ENCODE peak calls at places on chromosomes 6 and 20, in six cellular contexts. H, O, Y, J, C and I are unnamed samples.

GRCh38 chr6:35370124-35370741 is 27.9 kb downstream of the PPARD start:
- DNase-seq in O (peak; percentile 35), J (no peak), H (no peak), C (no peak), Y (peak; percentile 65), I (peak; percentile 95)

GRCh38 chr20:58765795-58766194 is 73.2 kb downstream of the NPEPL1 start:
- DNase-seq in J (no peak), O (no peak), H (no peak), Y (no peak), C (no peak), I (no peak)

GRCh38 chr6:169428532-169428931 is 174.9 kb upstream of the THBS2 start:
- DNase-seq in J (no peak), O (no peak), C (no peak), H (no peak), Y (no peak), I (no peak)

GRCh38 chr20:39876974-39877615 is 811.9 kb downstream of the MAFB start:
- DNase-seq in J (no peak), C (no peak), Y (no peak), H (no peak), O (no peak), I (no peak)

GRCh38 chr20:15674253-15675145 is 898.7 kb downstream of the KIF16B start:
- DNase-seq in Y (no peak), J (no peak), O (no peak), C (no peak), H (no peak), I (no peak)

GRCh38 chr20:30816182-30816645 is 441.2 kb upstream of the DEFB115 start:
- DNase-seq in Y (no peak), C (no peak), O (no peak), J (peak; percentile 61), H (no peak), I (no peak)

GRCh38 chr6:89921197-89921596 is 26.9 kb downstream of the GJA10 start:
- DNase-seq in J (no peak), H (no peak), Y (no peak), O (no peak), C (no peak), I (no peak)

GRCh38 chr6:64777941-64778785 is 928.9 kb downstream of the EYS start:
- DNase-seq in Y (no peak), J (no peak), C (no peak), O (no peak), H (no peak), I (peak; percentile 10)

DNA sequence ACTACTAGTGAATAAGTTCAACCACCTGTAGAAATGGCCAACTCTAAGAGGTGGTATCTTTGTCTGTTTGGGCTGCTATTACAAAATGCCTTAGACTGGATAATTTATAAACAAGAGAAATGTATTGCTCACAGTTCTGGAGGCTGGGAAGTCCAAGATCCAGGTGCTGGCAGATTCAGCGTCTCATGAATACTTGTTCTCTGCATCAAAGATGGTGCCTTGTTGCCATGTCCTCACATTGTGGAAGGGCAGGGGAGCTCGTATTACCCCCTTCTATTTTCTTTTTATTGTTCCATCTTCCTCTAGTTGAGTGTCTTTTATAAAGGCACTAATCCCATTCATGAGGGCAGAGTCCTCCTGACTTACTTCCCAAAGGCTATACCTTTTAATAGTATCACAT is 58.0 kb downstream of the LRRC1 start:
- DNase-seq in J (no peak), O (no peak), H (no peak), Y (no peak), C (no peak), I (no peak)
- TF ChIP-seq BHLHE40 in J (no peak), O (no peak), H (no peak), Y (no peak), C (no peak), I (no peak)

DNA sequence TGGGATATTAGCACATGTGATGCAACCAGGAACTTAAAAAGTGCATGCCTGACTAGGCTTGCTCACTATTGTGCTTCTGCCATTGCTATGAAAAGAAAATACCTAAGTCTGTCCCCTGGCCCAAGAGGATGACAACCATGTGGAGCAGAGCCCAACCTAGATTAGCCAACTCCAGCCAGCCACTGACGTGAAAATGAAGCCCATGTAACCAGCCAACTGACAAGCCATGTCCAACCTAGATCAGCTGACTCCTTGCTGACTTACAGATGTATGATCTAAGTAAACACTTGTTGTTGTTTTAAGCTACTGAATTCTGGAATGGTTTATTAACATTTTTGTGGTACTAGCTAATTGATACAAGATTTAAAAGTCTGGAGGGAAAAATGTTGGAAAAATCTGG is 47.5 kb downstream of the PIGU start:
- DNase-seq in H (no peak), Y (no peak), C (no peak), O (no peak), J (no peak), I (no peak)
- TF ChIP-seq BHLHE40 in H (no peak), Y (no peak), C (no peak), O (no peak), J (no peak), I (no peak)

DNA sequence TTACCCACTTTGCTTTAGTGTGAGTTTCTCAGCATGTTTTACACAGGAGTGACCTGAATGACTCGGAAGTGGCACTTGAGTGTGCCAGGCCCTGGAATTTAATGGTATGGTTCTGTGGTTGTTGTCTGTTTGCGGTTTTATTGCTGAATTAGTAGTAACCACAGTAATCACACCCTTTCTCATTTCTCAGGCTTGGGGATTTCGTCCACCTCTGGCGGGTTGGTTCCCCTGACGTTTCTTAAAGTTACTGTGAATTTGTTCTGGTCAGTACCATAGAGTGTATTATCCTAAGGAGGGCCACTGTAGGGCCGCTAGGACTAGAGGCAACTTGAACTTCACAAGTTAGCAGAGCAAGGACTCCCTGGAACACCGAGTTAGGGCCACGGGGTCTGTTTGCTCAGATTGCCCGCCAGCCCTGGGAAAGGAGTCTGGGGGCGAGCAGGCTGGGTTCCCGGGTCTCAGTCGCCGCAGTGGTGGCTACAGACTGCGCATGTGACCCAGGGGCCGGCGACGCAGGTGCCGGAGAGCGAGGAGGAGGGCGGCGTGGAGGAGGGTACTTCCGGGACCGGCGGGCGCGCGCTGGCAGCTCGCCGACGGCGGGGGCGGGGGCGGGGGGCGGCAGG is 546 bp upstream of the KLHL32 start:
- DNase-seq in H (no peak), O (no peak), Y (peak; percentile 46), J (no peak), C (no peak), I (no peak)
- TF ChIP-seq BHLHE40 in H (no peak), O (no peak), Y (peak; percentile 57), J (peak; percentile 70), C (peak; percentile 47), I (no peak)

DNA sequence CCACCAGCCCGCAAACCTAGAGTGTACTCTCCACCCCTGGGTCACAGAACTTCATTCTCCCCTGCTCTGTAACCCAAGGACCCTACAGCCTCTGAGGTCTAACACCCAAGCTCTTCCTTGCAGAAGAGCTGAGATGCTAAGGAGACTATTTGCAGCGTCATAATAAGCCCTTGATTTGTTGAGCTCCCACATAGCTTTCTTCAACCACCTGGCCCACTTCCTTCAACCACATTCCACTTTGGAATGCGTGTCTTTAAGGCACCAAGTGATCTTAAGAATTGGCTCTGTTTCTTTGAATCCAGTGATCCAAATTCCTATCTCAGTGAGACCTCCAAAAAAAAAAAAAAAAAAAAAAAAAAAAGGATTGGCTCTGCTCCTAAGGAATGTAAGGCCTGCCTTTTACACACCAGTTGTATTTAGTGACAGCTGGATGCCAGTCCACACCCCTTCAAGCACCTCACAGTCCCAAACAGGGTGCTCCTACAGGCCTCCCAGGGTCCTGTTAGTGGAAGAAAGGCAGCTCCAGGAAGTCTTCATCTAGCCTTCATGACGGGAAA is 106.2 kb downstream of the UBE3D start:
- DNase-seq in H (no peak), O (no peak), C (no peak), J (no peak), Y (no peak), I (peak; percentile 70)
- TF ChIP-seq BHLHE40 in H (no peak), O (no peak), C (no peak), J (no peak), Y (no peak), I (no peak)

DNA sequence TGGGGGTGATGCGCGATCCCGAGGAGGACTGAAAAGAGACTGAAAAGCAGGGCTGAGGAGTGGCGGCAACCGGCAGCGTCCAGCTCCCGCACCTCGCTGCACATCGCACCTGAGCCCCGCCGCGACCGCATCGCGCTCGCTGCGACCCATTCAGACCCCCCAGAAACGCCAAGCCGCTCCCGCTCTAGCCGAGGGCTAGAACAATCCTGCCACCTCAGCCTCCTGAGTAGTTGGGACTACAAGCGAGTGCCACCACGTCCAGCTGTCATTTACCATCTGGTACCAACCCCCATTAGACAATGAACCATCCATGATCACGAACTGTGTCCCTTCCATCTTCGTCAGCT is 33.2 kb downstream of the HLA-A start:
- DNase-seq in O (no peak), C (no peak), Y (no peak), J (no peak), H (no peak), I (no peak)
- TF ChIP-seq BHLHE40 in O (no peak), C (no peak), Y (no peak), J (no peak), H (no peak), I (no peak)

GRCh38 chr20:34791289-34792020 is 34.0 kb downstream of the NCOA6 start:
- DNase-seq in Y (no peak), C (no peak), H (no peak), O (no peak), J (no peak), I (peak; percentile 67)
- TF ChIP-seq BHLHE40 in Y (no peak), C (no peak), H (no peak), O (no peak), J (no peak), I (no peak)

DNA sequence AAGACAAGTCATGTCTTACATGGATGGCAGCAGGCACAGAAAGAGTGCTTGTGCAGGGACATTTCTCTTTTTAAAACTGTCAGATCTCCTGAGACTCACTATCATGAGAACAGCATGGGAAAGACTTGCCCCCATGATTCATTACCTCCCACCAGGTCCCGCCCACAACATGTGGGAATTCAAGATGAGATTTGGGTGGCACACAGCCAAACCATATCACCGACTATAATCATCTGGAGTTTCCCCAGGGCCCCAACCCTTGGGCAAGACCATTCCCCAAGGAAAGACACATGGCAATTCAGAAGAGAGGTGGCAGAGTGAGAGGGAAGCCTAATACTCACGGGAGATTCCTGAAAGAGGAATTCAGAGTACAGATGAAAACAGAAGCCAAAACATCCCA is 291.0 kb upstream of the PLCB4 start:
- DNase-seq in J (no peak), H (no peak), C (no peak), O (no peak), Y (no peak), I (peak; percentile 49)
- TF ChIP-seq BHLHE40 in J (no peak), H (no peak), C (no peak), O (no peak), Y (no peak), I (no peak)

GRCh38 chr20:48526936-48527335 is 300.9 kb downstream of the PREX1 start:
- DNase-seq in C (no peak), O (no peak), J (no peak), Y (no peak), H (no peak), I (no peak)
- TF ChIP-seq BHLHE40 in C (no peak), O (no peak), J (no peak), Y (no peak), H (no peak), I (no peak)

GRCh38 chr20:49424536-49424935 is 57.9 kb downstream of the KCNB1 start:
- DNase-seq in Y (no peak), J (no peak), H (no peak), C (no peak), O (no peak), I (no peak)
- TF ChIP-seq BHLHE40 in Y (no peak), J (no peak), H (no peak), C (no peak), O (no peak), I (no peak)